ENCODE peak calls at places on chromosome 18, in seven cellular contexts. L is nephron progenitor cell; T is NCI-H510A; I is AG04449; N is stimulated activated CD8-positive, alpha-beta memory T cell treated with anti-CD3 and anti-CD28 coated beads, Interleukin-2, amount 100 ng/mL, for 48 hours; E is activated CD8-positive, alpha-beta T cell treated with anti-CD3 and anti-CD28 coated beads for 36 hours; A is stimulated activated CD4-positive, alpha-beta T cell treated with anti-CD3 and anti-CD28 coated beads, Interleukin-12 subunit alpha, Interleukin-12 subunit beta, amount 100 ng/mL, for 4 hours. P is an unnamed sample.

GRCh38 chr18:1094408-1094807 is 189.7 kb downstream of the ADCYAP1 start:
- DNase-seq in A (no peak), I (no peak), T (no peak), L (no peak), N (no peak), E (no peak), P (peak)

GRCh38 chr18:50662177-50662576 is 102.3 kb downstream of the MAPK4 start:
- DNase-seq in A (no peak), E (no peak), T (no peak), I (no peak), L (no peak), N (no peak), P (peak)

GRCh38 chr18:46289931-46290330 is 185.7 kb downstream of the HAUS1 start:
- DNase-seq in N (no peak), L (no peak), A (no peak), E (no peak), I (no peak), T (no peak), P (no peak)

GRCh38 chr18:50726960-50727589 is 92.7 kb downstream of the MRO start:
- DNase-seq in I (no peak), T (no peak), A (no peak), E (no peak), L (no peak), N (no peak), P (no peak)

GRCh38 chr18:8176105-8176504 is 433.1 kb upstream of the RAB12 start:
- DNase-seq in I (no peak), N (no peak), T (no peak), E (no peak), L (no peak), A (no peak), P (no peak)

GRCh38 chr18:55435592-55435991 is 152.4 kb downstream of the TCF4 start:
- DNase-seq in A (no peak), L (no peak), E (no peak), T (no peak), I (no peak), N (no peak), P (no peak)

GRCh38 chr18:29078272-29078671 is 901.3 kb upstream of the CDH2 start:
- DNase-seq in L (no peak), E (no peak), I (no peak), T (no peak), A (no peak), N (no peak), P (no peak)

GRCh38 chr18:6109743-6110142 is 214.4 kb upstream of the TMEM200C start:
- DNase-seq in E (no peak), L (no peak), I (no peak), N (no peak), T (no peak), A (no peak), P (no peak)

GRCh38 chr18:76454429-76454828 is 40.6 kb downstream of the ZNF516 start:
- DNase-seq in I (no peak), E (no peak), N (no peak), L (no peak), A (no peak), T (no peak), P (no peak)

GRCh38 chr18:38695559-38696270 is 1130.1 kb upstream of the CELF4 start:
- DNase-seq in T (no peak), N (no peak), A (no peak), L (no peak), I (no peak), E (no peak), P (no peak)

GRCh38 chr18:6220129-6220528 is 194.6 kb downstream of the L3MBTL4 start:
- DNase-seq in L (no peak), N (no peak), I (no peak), T (no peak), A (no peak), E (no peak), P (no peak)

GRCh38 chr18:56112013-56112749 is 524.2 kb upstream of the TCF4 start:
- DNase-seq in I (no peak), N (no peak), A (no peak), E (peak), L (no peak), T (no peak), P (peak)

GRCh38 chr18:79580481-79581171 is 99.0 kb upstream of the CTDP1 start:
- DNase-seq in N (no peak), L (no peak), E (no peak), I (no peak), A (no peak), T (no peak), P (no peak)